ENCODE peak calls at places on chromosome 17, in nine cellular contexts. One of them, this sample, is unnamed.

GRCh38 chr17:14910916-14911315 is 354.2 kb downstream of the PMP22 start:
- DNase-seq in hepatocyte: no peak
- DNase-seq in ovary: no peak
- DNase-seq in A549: no peak
- DNase-seq in esophagus squamous epithelium: no peak
- DNase-seq in neural progenitor cell: no peak
- DNase-seq in heart left ventricle: no peak
- DNase-seq in CD4-positive, alpha-beta T cell: no peak
- DNase-seq in foreskin keratinocyte: peak
- DNase-seq in this sample: peak

GRCh38 chr17:78224226-78225087 is 7.0 kb upstream of the TMEM235 start:
- DNase-seq in hepatocyte: no peak
- DNase-seq in ovary: no peak
- DNase-seq in A549: no peak
- DNase-seq in esophagus squamous epithelium: no peak
- DNase-seq in neural progenitor cell: no peak
- DNase-seq in heart left ventricle: no peak
- DNase-seq in CD4-positive, alpha-beta T cell: no peak
- DNase-seq in foreskin keratinocyte: no peak
- DNase-seq in this sample: no peak

GRCh38 chr17:9880582-9880999 is 24.5 kb downstream of the RCVRN start:
- DNase-seq in hepatocyte: no peak
- DNase-seq in ovary: no peak
- DNase-seq in A549: peak
- DNase-seq in esophagus squamous epithelium: no peak
- DNase-seq in neural progenitor cell: no peak
- DNase-seq in heart left ventricle: no peak
- DNase-seq in CD4-positive, alpha-beta T cell: no peak
- DNase-seq in foreskin keratinocyte: peak
- DNase-seq in this sample: peak

GRCh38 chr17:80487511-80487910 is 11.1 kb upstream of the NPTX1 start:
- DNase-seq in hepatocyte: no peak
- DNase-seq in ovary: no peak
- DNase-seq in A549: no peak
- DNase-seq in esophagus squamous epithelium: no peak
- DNase-seq in neural progenitor cell: no peak
- DNase-seq in heart left ventricle: no peak
- DNase-seq in CD4-positive, alpha-beta T cell: no peak
- DNase-seq in foreskin keratinocyte: no peak
- DNase-seq in this sample: no peak

GRCh38 chr17:42409467-42410351 is 13.3 kb downstream of the CAVIN1 start:
- DNase-seq in hepatocyte: peak
- DNase-seq in ovary: peak
- DNase-seq in A549: peak
- DNase-seq in esophagus squamous epithelium: no peak
- DNase-seq in neural progenitor cell: no peak
- DNase-seq in heart left ventricle: peak
- DNase-seq in CD4-positive, alpha-beta T cell: no peak
- DNase-seq in foreskin keratinocyte: peak
- DNase-seq in this sample: peak

GRCh38 chr17:40651939-40652338 is 4.3 kb upstream of the SMARCE1 start:
- DNase-seq in hepatocyte: no peak
- DNase-seq in ovary: no peak
- DNase-seq in A549: no peak
- DNase-seq in esophagus squamous epithelium: no peak
- DNase-seq in neural progenitor cell: no peak
- DNase-seq in heart left ventricle: no peak
- DNase-seq in CD4-positive, alpha-beta T cell: no peak
- DNase-seq in foreskin keratinocyte: no peak
- DNase-seq in this sample: no peak

GRCh38 chr17:82882715-82883446 is 43.1 kb upstream of the ZNF750 start:
- DNase-seq in hepatocyte: peak
- DNase-seq in ovary: no peak
- DNase-seq in A549: no peak
- DNase-seq in esophagus squamous epithelium: no peak
- DNase-seq in neural progenitor cell: no peak
- DNase-seq in heart left ventricle: peak
- DNase-seq in CD4-positive, alpha-beta T cell: peak
- DNase-seq in foreskin keratinocyte: no peak
- DNase-seq in this sample: no peak

GRCh38 chr17:19024101-19025078 is 19.8 kb upstream of the FAM83G start:
- DNase-seq in hepatocyte: no peak
- DNase-seq in ovary: peak
- DNase-seq in A549: no peak
- DNase-seq in esophagus squamous epithelium: no peak
- DNase-seq in neural progenitor cell: no peak
- DNase-seq in heart left ventricle: peak
- DNase-seq in CD4-positive, alpha-beta T cell: no peak
- DNase-seq in foreskin keratinocyte: peak
- DNase-seq in this sample: peak

GRCh38 chr17:62876063-62876462 is 67.9 kb upstream of the MARCHF10 start:
- DNase-seq in hepatocyte: no peak
- DNase-seq in ovary: no peak
- DNase-seq in A549: no peak
- DNase-seq in esophagus squamous epithelium: no peak
- DNase-seq in neural progenitor cell: no peak
- DNase-seq in heart left ventricle: no peak
- DNase-seq in CD4-positive, alpha-beta T cell: no peak
- DNase-seq in foreskin keratinocyte: peak
- DNase-seq in this sample: peak

GRCh38 chr17:72603346-72604242 is 482.8 kb downstream of the SOX9 start:
- DNase-seq in hepatocyte: no peak
- DNase-seq in ovary: no peak
- DNase-seq in A549: no peak
- DNase-seq in esophagus squamous epithelium: no peak
- DNase-seq in neural progenitor cell: no peak
- DNase-seq in heart left ventricle: no peak
- DNase-seq in CD4-positive, alpha-beta T cell: no peak
- DNase-seq in foreskin keratinocyte: no peak
- DNase-seq in this sample: no peak

GRCh38 chr17:29215717-29216116 is 30.9 kb upstream of the CRYBA1 start:
- DNase-seq in hepatocyte: no peak
- DNase-seq in ovary: no peak
- DNase-seq in A549: no peak
- DNase-seq in esophagus squamous epithelium: no peak
- DNase-seq in neural progenitor cell: no peak
- DNase-seq in heart left ventricle: no peak
- DNase-seq in CD4-positive, alpha-beta T cell: no peak
- DNase-seq in foreskin keratinocyte: peak
- DNase-seq in this sample: no peak

DNA sequence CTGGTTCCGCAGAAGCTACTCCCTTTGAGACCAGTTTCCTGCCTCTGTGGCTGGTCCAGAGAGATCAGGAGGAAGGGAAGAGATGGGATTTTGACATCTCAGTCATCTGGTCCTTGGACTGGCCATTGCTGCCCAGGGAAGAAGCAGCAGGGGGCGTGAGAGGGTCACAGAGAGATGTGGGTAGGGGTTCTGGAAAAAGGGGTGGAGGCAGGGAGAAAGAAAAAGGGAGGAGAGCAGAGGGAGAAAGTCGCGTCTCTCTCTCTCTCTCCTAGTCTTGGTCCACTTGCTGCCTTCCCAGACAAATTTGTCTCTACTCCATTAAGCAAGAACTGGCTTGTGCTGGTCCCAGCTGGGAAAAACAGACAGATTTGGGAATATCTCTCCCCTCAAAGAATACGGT is 4.4 kb downstream of the SHBG start:
- DNase-seq in hepatocyte: peak
- DNase-seq in ovary: peak
- DNase-seq in A549: peak
- DNase-seq in esophagus squamous epithelium: no peak
- DNase-seq in neural progenitor cell: peak
- DNase-seq in heart left ventricle: peak
- DNase-seq in CD4-positive, alpha-beta T cell: no peak
- DNase-seq in foreskin keratinocyte: no peak
- DNase-seq in this sample: peak
- TF ChIP-seq CTCF in hepatocyte: peak
- TF ChIP-seq CTCF in ovary: no peak
- TF ChIP-seq CTCF in A549: peak
- TF ChIP-seq CTCF in esophagus squamous epithelium: peak
- TF ChIP-seq CTCF in neural progenitor cell: peak
- TF ChIP-seq CTCF in heart left ventricle: peak
- TF ChIP-seq CTCF in CD4-positive, alpha-beta T cell: no peak
- TF ChIP-seq CTCF in foreskin keratinocyte: peak
- TF ChIP-seq CTCF in this sample: no peak

DNA sequence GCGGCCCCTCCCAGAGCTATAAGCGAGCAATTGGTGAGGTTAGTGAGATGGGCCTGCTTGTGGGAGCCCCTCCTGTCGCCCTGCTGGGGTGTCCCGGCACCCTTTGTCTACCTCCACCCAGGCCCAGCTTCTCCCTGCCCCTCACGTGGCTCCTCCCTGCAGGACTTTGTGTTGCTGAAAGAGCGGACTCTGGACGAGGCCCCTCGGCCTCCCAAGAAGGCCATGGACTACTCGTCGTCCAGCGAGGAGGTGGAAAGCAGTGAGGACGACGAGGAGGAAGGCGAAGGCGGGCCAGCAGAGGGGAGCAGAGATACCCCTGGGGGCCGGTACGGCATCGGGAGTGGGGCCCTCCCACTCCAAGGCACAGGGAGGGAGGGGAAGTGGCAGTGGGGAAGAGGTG is 6.1 kb upstream of the C17orf107 start:
- DNase-seq in hepatocyte: no peak
- DNase-seq in ovary: no peak
- DNase-seq in A549: no peak
- DNase-seq in esophagus squamous epithelium: no peak
- DNase-seq in neural progenitor cell: no peak
- DNase-seq in heart left ventricle: no peak
- DNase-seq in CD4-positive, alpha-beta T cell: no peak
- DNase-seq in foreskin keratinocyte: no peak
- DNase-seq in this sample: no peak
- H3K27ac ChIP-seq in hepatocyte: no peak
- H3K27ac ChIP-seq in ovary: no peak
- H3K27ac ChIP-seq in A549: no peak
- H3K27ac ChIP-seq in esophagus squamous epithelium: no peak
- H3K27ac ChIP-seq in neural progenitor cell: no peak
- H3K27ac ChIP-seq in heart left ventricle: no peak
- H3K27ac ChIP-seq in CD4-positive, alpha-beta T cell: no peak
- H3K27ac ChIP-seq in foreskin keratinocyte: no peak
- H3K27ac ChIP-seq in this sample: no peak

GRCh38 chr17:58527306-58527705 is 12.9 kb upstream of the MTMR4 start:
- DNase-seq in hepatocyte: no peak
- DNase-seq in ovary: no peak
- DNase-seq in A549: no peak
- DNase-seq in esophagus squamous epithelium: no peak
- DNase-seq in neural progenitor cell: no peak
- DNase-seq in heart left ventricle: no peak
- DNase-seq in CD4-positive, alpha-beta T cell: no peak
- DNase-seq in foreskin keratinocyte: no peak
- DNase-seq in this sample: no peak
- TF ChIP-seq CTCF in hepatocyte: no peak
- TF ChIP-seq CTCF in ovary: no peak
- TF ChIP-seq CTCF in A549: no peak
- TF ChIP-seq CTCF in esophagus squamous epithelium: no peak
- TF ChIP-seq CTCF in neural progenitor cell: no peak
- TF ChIP-seq CTCF in heart left ventricle: no peak
- TF ChIP-seq CTCF in CD4-positive, alpha-beta T cell: no peak
- TF ChIP-seq CTCF in foreskin keratinocyte: peak
- TF ChIP-seq CTCF in this sample: no peak

GRCh38 chr17:77131919-77132318 is 8.8 kb upstream of the SEC14L1 start:
- DNase-seq in hepatocyte: peak
- DNase-seq in ovary: no peak
- DNase-seq in A549: no peak
- DNase-seq in esophagus squamous epithelium: no peak
- DNase-seq in neural progenitor cell: no peak
- DNase-seq in heart left ventricle: no peak
- DNase-seq in CD4-positive, alpha-beta T cell: no peak
- DNase-seq in foreskin keratinocyte: peak
- DNase-seq in this sample: peak
- H3K27ac ChIP-seq in hepatocyte: peak
- H3K27ac ChIP-seq in ovary: no peak
- H3K27ac ChIP-seq in A549: peak
- H3K27ac ChIP-seq in esophagus squamous epithelium: no peak
- H3K27ac ChIP-seq in neural progenitor cell: no peak
- H3K27ac ChIP-seq in heart left ventricle: peak
- H3K27ac ChIP-seq in CD4-positive, alpha-beta T cell: no peak
- H3K27ac ChIP-seq in foreskin keratinocyte: peak
- H3K27ac ChIP-seq in this sample: peak

DNA sequence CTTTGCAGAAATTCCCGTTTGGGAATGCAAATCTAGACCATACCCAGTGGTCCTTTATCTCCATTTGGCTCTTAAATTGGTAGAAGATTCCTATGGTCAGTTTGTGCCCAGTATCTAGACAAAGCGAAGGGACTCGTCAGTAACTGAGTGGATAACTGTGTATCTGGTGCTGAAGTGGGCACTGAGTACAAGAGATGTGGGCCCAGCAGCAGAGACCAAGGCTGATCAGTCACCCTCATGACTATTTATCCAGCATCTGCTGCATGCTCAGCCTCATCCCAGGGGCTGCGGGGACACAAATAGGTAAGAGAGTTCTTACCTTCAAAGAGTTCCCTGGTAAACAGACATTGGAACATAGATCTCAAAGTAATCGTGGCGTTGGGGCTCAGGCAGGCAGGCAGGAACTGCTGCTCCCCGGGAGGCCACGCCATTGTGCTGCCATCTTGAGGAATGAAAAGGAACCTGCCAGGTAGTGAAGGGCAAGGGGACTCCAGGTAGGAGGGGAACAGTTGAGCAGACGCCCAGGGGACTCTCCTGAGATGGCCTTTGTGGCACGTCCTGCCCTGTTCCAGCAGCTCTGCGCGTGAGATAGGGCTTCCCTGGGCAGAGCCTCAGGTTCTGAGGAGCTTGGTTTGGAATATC is 10.3 kb downstream of the NT5M start:
- DNase-seq in hepatocyte: peak
- DNase-seq in ovary: no peak
- DNase-seq in A549: peak
- DNase-seq in esophagus squamous epithelium: no peak
- DNase-seq in neural progenitor cell: peak
- DNase-seq in heart left ventricle: peak
- DNase-seq in CD4-positive, alpha-beta T cell: peak
- DNase-seq in foreskin keratinocyte: peak
- DNase-seq in this sample: peak
- TF ChIP-seq CTCF in hepatocyte: peak
- TF ChIP-seq CTCF in ovary: no peak
- TF ChIP-seq CTCF in A549: peak
- TF ChIP-seq CTCF in esophagus squamous epithelium: peak
- TF ChIP-seq CTCF in neural progenitor cell: peak
- TF ChIP-seq CTCF in heart left ventricle: peak
- TF ChIP-seq CTCF in CD4-positive, alpha-beta T cell: peak
- TF ChIP-seq CTCF in foreskin keratinocyte: peak
- TF ChIP-seq CTCF in this sample: peak

This sample was measured in RWPE1.